ENCODE peak calls at places on chromosomes 6 and 20, in four cellular contexts. One of them, this sample, is unnamed.

GRCh38 chr20:12928755-12929401 is 79.9 kb upstream of the SPTLC3 start:
- DNase-seq in fibroblast of mammary gland: peak; percentile 78
- DNase-seq in fibroblast of lung: peak; percentile 70
- DNase-seq in OCI-LY7: no peak
- DNase-seq in this sample: peak; percentile 78

GRCh38 chr6:34138924-34139323 is 7.0 kb downstream of the GRM4 start:
- DNase-seq in fibroblast of mammary gland: no peak
- DNase-seq in fibroblast of lung: no peak
- DNase-seq in OCI-LY7: no peak
- DNase-seq in this sample: no peak

GRCh38 chr6:167742719-167743303 is 83.9 kb upstream of the AFDN start:
- DNase-seq in fibroblast of mammary gland: peak; percentile 2
- DNase-seq in fibroblast of lung: no peak
- DNase-seq in OCI-LY7: no peak
- DNase-seq in this sample: no peak

GRCh38 chr6:82570083-82570482 is 206.5 kb downstream of the TPBG start:
- DNase-seq in fibroblast of mammary gland: no peak
- DNase-seq in fibroblast of lung: no peak
- DNase-seq in OCI-LY7: no peak
- DNase-seq in this sample: no peak

GRCh38 chr6:139508023-139508422 is 133.6 kb upstream of the CITED2 start:
- DNase-seq in fibroblast of mammary gland: peak; percentile 42
- DNase-seq in fibroblast of lung: peak; percentile 46
- DNase-seq in OCI-LY7: no peak
- DNase-seq in this sample: peak; percentile 8

GRCh38 chr20:21269772-21270171 is 33.4 kb upstream of the XRN2 start:
- DNase-seq in fibroblast of mammary gland: no peak
- DNase-seq in fibroblast of lung: no peak
- DNase-seq in OCI-LY7: no peak
- DNase-seq in this sample: no peak

GRCh38 chr6:142570221-142570671 is 268.4 kb downstream of the ADGRG6 start:
- DNase-seq in fibroblast of mammary gland: peak; percentile 30
- DNase-seq in fibroblast of lung: peak; percentile 22
- DNase-seq in OCI-LY7: no peak
- DNase-seq in this sample: peak; percentile 80

GRCh38 chr20:50673831-50674825 is 17.2 kb downstream of the RIPOR3 start:
- DNase-seq in fibroblast of mammary gland: no peak
- DNase-seq in fibroblast of lung: no peak
- DNase-seq in OCI-LY7: no peak
- DNase-seq in this sample: no peak

GRCh38 chr6:26217714-26218075 is 130.5 kb downstream of the HFE start:
- DNase-seq in fibroblast of mammary gland: no peak
- DNase-seq in fibroblast of lung: peak; percentile 35
- DNase-seq in OCI-LY7: no peak
- DNase-seq in this sample: peak; percentile 38

GRCh38 chr6:37791156-37791919 is 28.2 kb upstream of the ZFAND3 start:
- DNase-seq in fibroblast of mammary gland: peak; percentile 97
- DNase-seq in fibroblast of lung: peak; percentile 97
- DNase-seq in OCI-LY7: peak; percentile 57
- DNase-seq in this sample: peak; percentile 98
- TF ChIP-seq CTCF in fibroblast of mammary gland: peak; percentile 90
- TF ChIP-seq CTCF in fibroblast of lung: peak; percentile 92
- TF ChIP-seq CTCF in OCI-LY7: peak; percentile 87
- TF ChIP-seq CTCF in this sample: peak; percentile 92

GRCh38 chr20:64045346-64046011 is 4.0 kb downstream of the SOX18 start:
- DNase-seq in fibroblast of mammary gland: no peak
- DNase-seq in fibroblast of lung: no peak
- DNase-seq in OCI-LY7: no peak
- DNase-seq in this sample: no peak
- H3K4me3 ChIP-seq in fibroblast of mammary gland: no peak overlapping the region
- H3K4me3 ChIP-seq in fibroblast of lung: no peak overlapping the region
- H3K4me3 ChIP-seq in OCI-LY7: no peak overlapping the region
- H3K4me3 ChIP-seq in this sample: no peak overlapping the region

GRCh38 chr6:15293674-15294073 is 47.8 kb downstream of the JARID2 start:
- DNase-seq in fibroblast of mammary gland: no peak
- DNase-seq in fibroblast of lung: no peak
- DNase-seq in OCI-LY7: no peak
- DNase-seq in this sample: no peak

GRCh38 chr6:15299430-15300131 is 53.7 kb downstream of the JARID2 start:
- DNase-seq in fibroblast of mammary gland: no peak
- DNase-seq in fibroblast of lung: no peak
- DNase-seq in OCI-LY7: peak; percentile 93
- DNase-seq in this sample: no peak

GRCh38 chr6:15297895-15298590 is 52.2 kb downstream of the JARID2 start:
- DNase-seq in fibroblast of mammary gland: peak; percentile 55
- DNase-seq in fibroblast of lung: peak; percentile 57
- DNase-seq in OCI-LY7: no peak
- DNase-seq in this sample: no peak

GRCh38 chr6:15296735-15297134 is 50.9 kb downstream of the JARID2 start:
- DNase-seq in fibroblast of mammary gland: no peak
- DNase-seq in fibroblast of lung: no peak
- DNase-seq in OCI-LY7: peak; percentile 24
- DNase-seq in this sample: no peak

GRCh38 chr6:15296249-15296648 is 50.4 kb downstream of the JARID2 start:
- DNase-seq in fibroblast of mammary gland: no peak
- DNase-seq in fibroblast of lung: no peak
- DNase-seq in OCI-LY7: no peak
- DNase-seq in this sample: no peak
- TF ChIP-seq CTCF in fibroblast of mammary gland: no peak
- TF ChIP-seq CTCF in fibroblast of lung: no peak
- TF ChIP-seq CTCF in OCI-LY7: no peak
- TF ChIP-seq CTCF in this sample: no peak

GRCh38 chr6:168852336-168852884 is 401.2 kb downstream of the THBS2 start:
- DNase-seq in fibroblast of mammary gland: no peak
- DNase-seq in fibroblast of lung: no peak
- DNase-seq in OCI-LY7: no peak
- DNase-seq in this sample: no peak

GRCh38 chr6:168849459-168849858 is 404.2 kb downstream of the THBS2 start:
- DNase-seq in fibroblast of mammary gland: no peak
- DNase-seq in fibroblast of lung: no peak
- DNase-seq in OCI-LY7: no peak
- DNase-seq in this sample: no peak

GRCh38 chr6:168848797-168849196 is 404.8 kb downstream of the THBS2 start:
- DNase-seq in fibroblast of mammary gland: no peak
- DNase-seq in fibroblast of lung: no peak
- DNase-seq in OCI-LY7: no peak
- DNase-seq in this sample: no peak

DNA sequence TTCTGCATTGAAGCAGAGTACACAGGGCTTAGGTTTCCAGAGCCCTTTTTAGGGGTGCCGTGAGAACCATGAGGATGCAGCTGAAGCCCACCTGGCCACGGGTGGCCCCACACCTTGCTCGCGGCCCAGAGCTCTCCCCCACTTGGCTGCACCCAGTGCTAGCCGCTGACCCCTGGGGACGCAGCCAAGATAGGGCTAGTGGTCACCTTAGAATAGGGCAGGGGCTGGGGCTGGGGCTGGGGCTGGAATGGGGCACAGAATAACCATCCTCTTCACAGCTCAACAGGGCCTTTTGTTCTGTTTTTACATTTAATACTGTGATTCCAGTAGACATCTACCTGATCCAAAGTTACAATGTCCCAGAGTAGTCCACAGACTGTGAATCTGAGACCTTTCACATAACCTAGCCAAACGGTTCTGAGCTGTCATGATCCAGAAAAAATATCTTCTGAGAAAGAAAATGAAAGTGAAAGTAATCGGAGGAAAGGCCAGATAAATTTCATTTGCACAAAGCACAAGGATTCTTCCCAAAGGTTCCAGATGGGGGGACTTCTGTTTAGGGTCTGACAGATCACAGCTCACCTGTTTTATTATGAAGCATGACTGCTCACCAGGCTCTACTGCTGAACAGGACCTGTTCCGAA is 402.1 kb downstream of the THBS2 start:
- DNase-seq in fibroblast of mammary gland: peak; percentile 22
- DNase-seq in fibroblast of lung: peak; percentile 25
- DNase-seq in OCI-LY7: no peak
- DNase-seq in this sample: no peak
- H3K4me3 ChIP-seq in fibroblast of mammary gland: peak overlapping the region; percentile 39
- H3K4me3 ChIP-seq in fibroblast of lung: peak overlapping the region; percentile 51
- H3K4me3 ChIP-seq in OCI-LY7: peak overlapping the region; percentile 19
- H3K4me3 ChIP-seq in this sample: no peak overlapping the region

DNA sequence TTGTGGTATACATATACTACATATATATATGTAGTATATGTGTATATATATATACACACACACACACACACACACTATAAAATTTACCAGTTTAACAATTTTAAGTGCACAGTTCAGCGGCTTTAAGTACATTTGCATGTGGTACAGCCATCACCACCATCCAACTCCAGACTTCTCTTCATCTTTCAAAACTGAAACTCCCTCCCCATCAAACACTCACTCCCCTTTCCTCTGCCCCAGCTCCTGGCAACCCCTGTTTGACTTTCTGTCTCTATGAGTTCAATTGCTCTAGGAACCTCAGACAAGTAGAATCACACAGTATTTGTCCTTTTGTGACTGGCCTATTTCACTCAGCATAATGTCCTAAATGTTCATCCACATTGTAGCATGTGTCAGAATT is 302.9 kb upstream of the FOXQ1 start:
- DNase-seq in fibroblast of mammary gland: no peak
- DNase-seq in fibroblast of lung: no peak
- DNase-seq in OCI-LY7: no peak
- DNase-seq in this sample: no peak
- TF ChIP-seq CTCF in fibroblast of mammary gland: no peak
- TF ChIP-seq CTCF in fibroblast of lung: no peak
- TF ChIP-seq CTCF in OCI-LY7: no peak
- TF ChIP-seq CTCF in this sample: no peak

GRCh38 chr6:152948150-152948768 is 34.6 kb downstream of the FBXO5 start:
- DNase-seq in fibroblast of mammary gland: peak; percentile 64
- DNase-seq in fibroblast of lung: peak; percentile 67
- DNase-seq in OCI-LY7: peak; percentile 53
- DNase-seq in this sample: peak; percentile 55
- H3K4me3 ChIP-seq in fibroblast of mammary gland: no peak overlapping the region
- H3K4me3 ChIP-seq in fibroblast of lung: no peak overlapping the region
- H3K4me3 ChIP-seq in OCI-LY7: no peak overlapping the region
- H3K4me3 ChIP-seq in this sample: no peak overlapping the region

GRCh38 chr6:68636710-68637470 is 1.8 kb downstream of the ADGRB3 start:
- DNase-seq in fibroblast of mammary gland: no peak
- DNase-seq in fibroblast of lung: no peak
- DNase-seq in OCI-LY7: no peak
- DNase-seq in this sample: no peak

GRCh38 chr6:68639211-68639610 is 4.1 kb downstream of the ADGRB3 start:
- DNase-seq in fibroblast of mammary gland: no peak
- DNase-seq in fibroblast of lung: no peak
- DNase-seq in OCI-LY7: no peak
- DNase-seq in this sample: no peak

GRCh38 chr6:68637782-68638181 is 2.7 kb downstream of the ADGRB3 start:
- DNase-seq in fibroblast of mammary gland: no peak
- DNase-seq in fibroblast of lung: no peak
- DNase-seq in OCI-LY7: no peak
- DNase-seq in this sample: no peak

GRCh38 chr6:68639826-68640505 is 4.9 kb downstream of the ADGRB3 start:
- DNase-seq in fibroblast of mammary gland: no peak
- DNase-seq in fibroblast of lung: peak; percentile 13
- DNase-seq in OCI-LY7: no peak
- DNase-seq in this sample: no peak

DNA sequence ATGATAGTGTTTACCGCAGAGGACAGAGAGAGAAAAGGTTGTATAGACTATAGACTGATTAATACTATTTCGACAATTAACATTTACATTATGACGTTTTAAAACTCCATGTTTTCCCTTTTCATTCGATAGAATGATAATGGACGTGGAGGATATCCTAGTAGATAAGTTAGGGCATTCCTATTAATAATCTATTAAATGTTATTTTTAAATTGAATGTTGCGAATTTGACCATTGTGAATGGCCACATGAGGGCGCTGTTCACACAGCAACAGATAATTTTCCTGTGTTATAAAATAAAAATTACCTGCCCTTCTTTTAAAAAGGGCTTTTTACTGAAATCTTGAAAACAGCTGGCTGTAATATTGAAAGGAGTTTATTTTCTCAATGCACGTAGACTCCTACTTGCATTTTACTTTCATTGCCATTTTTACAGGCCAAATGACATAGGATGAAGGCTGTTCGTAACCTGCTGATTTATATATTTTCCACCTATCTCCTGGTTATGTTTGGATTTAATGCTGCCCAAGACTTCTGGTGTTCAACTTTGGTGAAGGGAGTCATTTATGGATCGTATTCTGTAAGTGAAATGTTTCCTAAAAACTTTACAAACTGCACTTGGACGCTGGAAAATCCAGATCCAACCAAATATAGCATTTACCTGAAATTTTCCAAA is 3.3 kb downstream of the ADGRB3 start:
- DNase-seq in fibroblast of mammary gland: peak; percentile 54
- DNase-seq in fibroblast of lung: peak; percentile 74
- DNase-seq in OCI-LY7: peak; percentile 35
- DNase-seq in this sample: peak; percentile 64
- TF ChIP-seq CTCF in fibroblast of mammary gland: peak; percentile 72
- TF ChIP-seq CTCF in fibroblast of lung: peak; percentile 63
- TF ChIP-seq CTCF in OCI-LY7: peak; percentile 95
- TF ChIP-seq CTCF in this sample: peak; percentile 73

DNA sequence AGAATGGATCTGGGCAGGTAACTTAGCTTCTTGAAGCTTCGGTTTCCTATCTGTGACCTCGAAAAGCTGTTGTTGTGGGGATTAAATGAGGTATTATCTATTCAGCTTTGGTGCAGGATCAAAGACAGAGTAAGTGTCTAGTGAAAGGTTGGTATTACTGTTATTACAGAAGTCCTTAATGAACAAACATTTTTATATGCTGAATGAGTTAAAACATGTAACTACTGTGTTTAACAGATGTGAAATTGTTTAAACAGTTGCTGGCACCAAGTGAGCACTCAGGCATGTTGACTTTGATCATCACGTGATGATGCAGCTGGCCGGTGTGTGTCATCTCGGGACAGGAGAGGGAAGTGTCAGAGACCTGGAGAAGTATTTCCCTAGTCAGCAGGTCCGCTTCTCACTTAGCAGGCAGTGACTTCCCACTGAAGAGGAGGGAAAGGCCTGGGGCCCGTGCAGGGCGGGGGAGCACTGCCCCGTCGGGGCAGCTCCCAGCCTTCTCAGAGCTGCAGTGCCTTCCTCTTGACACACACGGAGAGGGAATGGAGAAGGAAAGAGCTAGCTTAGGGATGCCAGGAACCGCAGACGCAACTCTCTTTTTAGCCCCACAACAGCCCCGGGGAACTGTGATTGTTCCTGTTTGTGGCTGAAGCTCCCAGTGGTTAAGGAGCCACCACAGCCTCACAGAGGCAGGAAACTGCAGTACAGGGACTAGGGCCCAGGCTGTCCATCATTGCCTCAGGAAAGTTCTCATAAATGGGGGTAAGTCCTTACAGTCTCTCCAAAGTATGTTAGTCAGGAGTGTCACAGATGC is 18.0 kb downstream of the TUBB2A start:
- DNase-seq in fibroblast of mammary gland: peak; percentile 85
- DNase-seq in fibroblast of lung: peak; percentile 80
- DNase-seq in OCI-LY7: peak; percentile 69
- DNase-seq in this sample: peak; percentile 90
- H3K4me3 ChIP-seq in fibroblast of mammary gland: no peak overlapping the region
- H3K4me3 ChIP-seq in fibroblast of lung: no peak overlapping the region
- H3K4me3 ChIP-seq in OCI-LY7: no peak overlapping the region
- H3K4me3 ChIP-seq in this sample: no peak overlapping the region